ENCODE peak calls at places on chromosomes 11 and 22, in five cellular contexts. J, S, H, G and R are unnamed samples. For H3K4me1, the result is how much of the 10 kb centered on the place peaks cover.

GRCh38 chr11:1300569-1301187 is 8.8 kb downstream of the TOLLIP start:
- DNase-seq in J (no peak), S (no peak), H (no peak), G (no peak), R (peak)

GRCh38 chr11:46557684-46558151 is 36.1 kb downstream of the AMBRA1 start:
- DNase-seq in J (no peak), S (no peak), H (no peak), G (peak), R (no peak)

GRCh38 chr11:69427337-69427736 is 54.1 kb upstream of the LINC01488 start:
- DNase-seq in J (no peak), S (peak), H (no peak), G (no peak), R (no peak)

GRCh38 chr11:1054143-1055108 is 17.9 kb upstream of the MUC6 start:
- DNase-seq in J (no peak), S (peak), H (no peak), G (no peak), R (peak)

GRCh38 chr11:85884581-85885021 is 29.4 kb downstream of the CCDC83 start:
- DNase-seq in J (no peak), S (no peak), H (no peak), G (peak), R (no peak)

GRCh38 chr22:42544686-42545085 is 9.1 kb upstream of the SERHL2 start:
- DNase-seq in J (no peak), S (no peak), H (no peak), G (no peak), R (no peak)

GRCh38 chr22:38924197-38924952 is 33.0 kb upstream of the APOBEC3A start:
- DNase-seq in J (no peak), S (peak), H (no peak), G (peak), R (peak)

GRCh38 chr11:117195761-117196160 is 3.4 kb upstream of the TAGLN start:
- DNase-seq in J (no peak), S (no peak), H (no peak), G (no peak), R (no peak)

GRCh38 chr11:63567044-63567840 is 4.1 kb upstream of the PLAAT2 start:
- DNase-seq in J (peak), S (peak), H (no peak), G (peak), R (peak)

GRCh38 chr22:42116848-42117424 is 13.7 kb downstream of the CYP2D6 start:
- DNase-seq in J (no peak), S (no peak), H (no peak), G (peak), R (peak)

GRCh38 chr11:130909650-130910049 is 6.6 kb downstream of the SNX19 start:
- DNase-seq in J (no peak), S (no peak), H (no peak), G (peak), R (no peak)

GRCh38 chr11:71204294-71204693 is 48.1 kb downstream of the SHANK2 start:
- DNase-seq in J (no peak), S (peak), H (no peak), G (no peak), R (no peak)

GRCh38 chr11:28606930-28607329 is 498.7 kb downstream of the METTL15 start:
- DNase-seq in J (no peak), S (no peak), H (no peak), G (no peak), R (no peak)

GRCh38 chr11:1878134-1879031 is 13.3 kb downstream of the PRR33 start:
- DNase-seq in J (no peak), S (peak), H (no peak), G (no peak), R (peak)

GRCh38 chr11:100545970-100546369 is 141.1 kb upstream of the ARHGAP42 start:
- DNase-seq in J (no peak), S (no peak), H (no peak), G (no peak), R (no peak)

GRCh38 chr22:49760630-49761571 is 66.8 kb downstream of the BRD1 start:
- DNase-seq in J (peak), S (no peak), H (no peak), G (no peak), R (peak)

GRCh38 chr11:132022718-132023117 is 652.3 kb downstream of the NTM start:
- DNase-seq in J (no peak), S (no peak), H (no peak), G (peak), R (no peak)

GRCh38 chr11:121892863-121893262 is 223.2 kb downstream of the BLID start:
- DNase-seq in J (no peak), S (no peak), H (no peak), G (peak), R (no peak)

GRCh38 chr22:48825802-48826520 is 1001.7 kb downstream of the BRD1 start:
- DNase-seq in J (no peak), S (no peak), H (no peak), G (no peak), R (no peak)

GRCh38 chr22:44667276-44667675 is 34.7 kb upstream of the PRR5 start:
- DNase-seq in J (no peak), S (peak), H (no peak), G (no peak), R (no peak)

GRCh38 chr11:47766363-47767227 is 546 bp downstream of the FNBP4 start:
- DNase-seq in J (peak), S (peak), H (peak), G (peak), R (peak)

GRCh38 chr11:34869425-34869824 is 46.8 kb downstream of the APIP start:
- DNase-seq in J (no peak), S (no peak), H (no peak), G (no peak), R (no peak)

GRCh38 chr11:70715636-70716035 is 317.3 kb downstream of the CTTN start:
- DNase-seq in J (no peak), S (no peak), H (no peak), G (no peak), R (no peak)

GRCh38 chr11:118910309-118911112 is 15.2 kb downstream of the BCL9L start:
- DNase-seq in J (no peak), S (peak), H (no peak), G (peak), R (no peak)
- H3K4me1 ChIP-seq in J (under half), S (half or more), H (under half), G (half or more), R (half or more)

DNA sequence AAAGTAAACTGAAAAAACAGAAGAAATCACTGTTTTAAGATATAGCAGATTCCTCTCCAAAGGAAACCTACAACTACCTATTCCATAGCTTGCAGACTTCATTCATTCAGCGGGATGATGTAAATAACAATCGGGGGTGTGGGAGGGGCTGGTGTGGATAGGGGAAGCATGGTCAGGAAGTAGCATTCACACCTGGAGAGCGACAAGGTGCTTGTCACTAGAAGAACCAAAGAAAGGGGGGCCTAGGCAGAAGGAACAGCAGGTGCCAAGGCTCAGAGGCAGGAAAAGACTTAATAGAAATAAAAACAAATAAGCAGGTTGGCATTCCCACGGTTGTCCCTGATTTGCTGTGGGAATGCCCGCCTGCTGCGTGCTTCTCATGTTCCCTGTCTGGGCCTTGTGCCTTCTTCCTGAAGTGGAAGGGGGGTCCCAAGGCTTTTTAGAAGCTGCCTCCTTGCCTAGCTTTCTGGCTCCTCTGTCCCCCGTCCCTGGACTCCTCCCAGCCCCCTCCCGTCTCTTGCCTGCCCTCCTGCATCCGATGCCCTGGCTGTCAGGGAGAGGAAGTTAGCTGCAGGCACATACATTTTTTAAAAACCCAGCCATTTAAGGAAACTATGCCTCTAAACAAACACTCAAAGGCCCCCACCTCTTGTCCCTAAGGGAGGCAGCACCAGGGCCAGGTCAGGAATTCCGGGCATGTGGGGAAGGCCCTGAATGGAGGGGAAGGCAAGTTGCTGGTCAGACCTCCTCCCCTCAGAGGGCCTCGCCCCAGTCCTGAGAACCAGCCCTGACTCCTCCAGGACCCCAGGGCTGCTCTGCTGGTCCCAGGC is 54.7 kb upstream of the PRDM11 start:
- DNase-seq in J (no peak), S (peak), H (no peak), G (peak), R (no peak)
- H3K4me1 ChIP-seq in J (under half), S (under half), H (under half), G (half or more), R (under half)

GRCh38 chr11:64687204-64687603 is 35.8 kb downstream of the NRXN2 start:
- DNase-seq in J (no peak), S (peak), H (no peak), G (no peak), R (no peak)
- H3K4me1 ChIP-seq in J (under half), S (under half), H (under half), G (under half), R (under half)

DNA sequence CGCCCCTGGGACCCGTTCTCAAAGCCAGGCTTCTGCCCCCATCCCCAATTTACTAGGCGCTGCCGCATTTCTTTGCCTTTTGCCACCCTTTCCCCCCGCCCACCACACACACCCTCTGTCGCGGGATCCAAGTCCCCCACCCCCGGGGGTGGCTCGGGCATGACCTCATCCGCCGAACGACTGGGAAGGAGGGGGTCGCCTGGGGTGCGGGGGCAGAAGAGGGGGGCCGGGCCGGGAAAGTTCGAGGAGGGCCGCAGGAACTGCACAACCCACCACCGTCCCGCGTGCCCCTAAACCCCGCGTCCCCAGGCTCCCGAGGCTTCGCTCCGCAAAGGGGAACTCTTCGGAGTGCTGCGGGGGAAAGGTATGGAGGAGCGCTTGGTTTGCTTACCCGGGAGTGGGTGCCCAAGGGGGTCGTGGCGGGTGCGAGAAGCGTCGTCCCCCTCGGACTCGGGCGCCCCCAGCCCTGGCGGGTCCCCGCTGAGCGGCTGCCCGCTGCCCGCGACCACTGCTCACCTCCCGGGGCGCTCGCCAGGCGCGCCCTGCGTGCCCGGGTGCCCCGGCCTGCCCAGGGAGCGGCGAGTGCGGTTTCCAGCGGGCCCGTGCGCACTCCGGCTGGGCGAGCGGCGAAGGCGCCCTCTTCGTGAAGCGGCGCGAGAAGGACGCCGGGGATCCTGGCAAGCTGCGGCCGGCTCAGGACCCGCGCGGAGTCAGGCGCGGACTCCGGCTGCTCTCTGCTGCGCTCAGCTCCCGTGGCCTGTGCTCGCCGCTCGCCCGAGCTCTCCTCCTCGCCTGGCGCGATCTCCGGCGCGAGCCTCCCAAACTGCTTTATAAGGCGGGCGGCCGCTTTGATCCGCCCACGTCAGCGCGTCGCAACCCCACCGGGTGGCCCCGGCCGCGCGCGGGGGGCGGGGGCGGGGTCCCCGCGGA is 3.9 kb upstream of the WNT11 start:
- DNase-seq in J (peak), S (peak), H (peak), G (peak), R (peak)
- H3K4me1 ChIP-seq in J (under half), S (half or more), H (under half), G (under half), R (under half)

DNA sequence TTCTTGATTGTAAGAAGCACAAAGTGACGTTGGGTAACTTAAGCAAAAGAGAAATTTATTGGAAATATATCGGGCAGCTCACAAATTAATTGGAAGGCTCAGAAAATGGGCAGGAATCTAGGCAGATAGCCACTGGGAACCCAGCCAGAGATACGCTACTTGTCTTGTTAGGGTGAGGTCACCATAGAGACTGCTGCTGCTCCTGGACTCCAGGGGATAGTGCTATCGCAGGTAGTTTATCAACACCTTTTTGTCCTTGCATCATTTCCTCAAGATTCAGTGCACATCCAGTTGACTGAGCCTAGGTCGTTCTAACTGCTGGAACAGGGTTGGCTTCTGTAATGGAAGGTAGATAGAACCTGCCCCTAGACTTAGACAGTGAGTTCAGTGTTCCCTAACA is 19.6 kb downstream of the AMOTL1 start:
- DNase-seq in J (no peak), S (no peak), H (no peak), G (no peak), R (no peak)
- H3K4me1 ChIP-seq in J (under half), S (half or more), H (under half), G (under half), R (under half)

DNA sequence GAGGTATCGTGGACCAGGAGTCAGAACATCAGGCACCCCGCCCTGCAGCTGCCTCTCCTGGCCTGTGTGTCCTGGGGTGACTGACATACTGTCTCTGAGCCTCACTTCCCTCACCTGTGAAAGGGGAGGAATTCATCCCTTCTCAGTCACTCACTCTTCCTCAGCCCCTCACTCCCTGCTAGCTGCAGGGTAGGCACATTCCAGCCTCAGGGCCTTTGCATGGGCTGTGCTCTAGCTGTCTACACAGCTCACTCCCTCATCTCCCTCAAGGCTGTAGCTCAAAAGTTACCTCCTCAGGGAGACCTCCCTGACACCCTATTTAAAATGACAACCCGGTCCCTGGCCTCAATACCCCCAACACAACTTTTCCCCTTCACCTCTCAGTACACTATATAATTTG is 2.5 kb downstream of the TP53I11 start:
- DNase-seq in J (no peak), S (no peak), H (no peak), G (no peak), R (no peak)
- H3K4me1 ChIP-seq in J (under half), S (under half), H (under half), G (under half), R (under half)

DNA sequence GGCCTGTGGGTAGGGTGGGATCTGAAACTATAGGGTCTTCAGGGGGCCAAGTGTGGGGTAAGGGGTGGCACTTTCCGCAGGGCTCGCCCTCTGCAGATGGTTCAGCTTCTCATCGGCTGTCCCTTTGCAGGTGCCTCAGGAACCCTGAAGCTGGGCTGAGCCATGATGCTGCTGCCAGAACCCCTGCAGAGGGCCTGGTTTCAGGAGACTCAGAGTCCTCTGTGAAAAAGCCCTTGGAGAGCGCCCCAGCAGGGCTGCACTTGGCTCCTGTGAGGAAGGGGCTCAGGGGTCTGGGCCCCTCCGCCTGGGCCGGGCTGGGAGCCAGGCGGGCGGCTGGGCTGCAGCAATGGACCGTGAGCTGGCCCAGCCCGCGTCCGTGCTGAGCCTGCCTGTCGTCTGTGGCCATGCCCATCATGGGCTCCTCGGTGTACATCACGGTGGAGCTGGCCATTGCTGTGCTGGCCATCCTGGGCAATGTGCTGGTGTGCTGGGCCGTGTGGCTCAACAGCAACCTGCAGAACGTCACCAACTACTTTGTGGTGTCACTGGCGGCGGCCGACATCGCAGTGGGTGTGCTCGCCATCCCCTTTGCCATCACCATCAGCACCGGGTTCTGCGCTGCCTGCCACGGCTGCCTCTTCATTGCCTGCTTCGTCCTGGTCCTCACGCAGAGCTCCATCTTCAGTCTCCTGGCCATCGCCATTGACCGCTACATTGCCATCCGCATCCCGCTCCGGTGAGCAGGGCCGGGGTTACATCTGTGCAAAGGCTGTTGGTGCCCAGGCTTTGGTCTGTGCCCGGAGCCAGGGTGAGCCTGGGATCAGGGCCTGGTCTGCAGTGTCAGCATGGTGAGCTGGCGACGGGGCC is 5.8 kb downstream of the ADORA2A start:
- DNase-seq in J (no peak), S (peak), H (no peak), G (no peak), R (no peak)
- H3K4me1 ChIP-seq in J (half or more), S (under half), H (under half), G (under half), R (under half)